ENCODE peak calls at places on chromosomes 13 and 19, in six cellular contexts. V is HCT116, W is SK-N-SH, Z is K562, J is HepG2, S is H1. R is an unnamed sample. For H3K4me1 and H3K9me3, the result is how much of the 10 kb centered on the place peaks cover.

GRCh38 chr13:30752201-30752797 is 17.0 kb downstream of the ALOX5AP start:
- DNase-seq in V (no peak), W (no peak), Z (no peak), J (no peak), S (no peak), R (no peak)

GRCh38 chr19:4583961-4584669 is 24.6 kb upstream of the SEMA6B start:
- DNase-seq in V (no peak), W (peak), Z (peak), J (peak), S (peak), R (no peak)

GRCh38 chr13:98033277-98034247 is 80.1 kb downstream of the IPO5 start:
- DNase-seq in V (peak), W (peak), Z (no peak), J (peak), S (no peak), R (no peak)

GRCh38 chr13:73945371-73945770 is 188.8 kb downstream of the KLF12 start:
- DNase-seq in V (no peak), W (no peak), Z (no peak), J (no peak), S (no peak), R (no peak)

GRCh38 chr13:29607465-29607864 is 12.0 kb upstream of the SLC7A1 start:
- DNase-seq in V (no peak), W (no peak), Z (no peak), J (no peak), S (no peak), R (no peak)

GRCh38 chr13:104143760-104144406 is 1077.7 kb upstream of the SLC10A2 start:
- DNase-seq in V (no peak), W (no peak), Z (no peak), J (no peak), S (peak), R (peak)

GRCh38 chr13:76852991-76853390 is 33.2 kb downstream of the KCTD12 start:
- DNase-seq in V (no peak), W (no peak), Z (no peak), J (no peak), S (no peak), R (no peak)

GRCh38 chr19:28466107-28467045 is 746.6 kb downstream of the UQCRFS1 start:
- DNase-seq in V (no peak), W (peak), Z (peak), J (peak), S (peak), R (peak)

GRCh38 chr19:50327461-50328256 is 1.5 kb downstream of the KCNC3 start:
- DNase-seq in V (no peak), W (no peak), Z (no peak), J (no peak), S (no peak), R (no peak)

GRCh38 chr19:28012361-28012760 is 1200.6 kb downstream of the UQCRFS1 start:
- DNase-seq in V (no peak), W (peak), Z (peak), J (no peak), S (peak), R (no peak)

GRCh38 chr13:85828094-85828684 is 29.0 kb upstream of the SLITRK6 start:
- DNase-seq in V (peak), W (peak), Z (peak), J (peak), S (no peak), R (no peak)

GRCh38 chr13:41603917-41604316 is 146.6 kb downstream of the RGCC start:
- DNase-seq in V (peak), W (no peak), Z (peak), J (no peak), S (no peak), R (no peak)

GRCh38 chr19:18117692-18118378 is 20.3 kb downstream of the MAST3 start:
- DNase-seq in V (peak), W (peak), Z (peak), J (peak), S (peak), R (peak)

GRCh38 chr13:62931901-62932883 is 1516.5 kb upstream of the PCDH20 start:
- DNase-seq in V (no peak), W (no peak), Z (no peak), J (no peak), S (no peak), R (no peak)

GRCh38 chr19:50326101-50326664 is 3.0 kb downstream of the KCNC3 start:
- DNase-seq in V (no peak), W (no peak), Z (no peak), J (no peak), S (peak), R (no peak)

GRCh38 chr13:107365466-107366215 is 797.7 kb upstream of the ARGLU1 start:
- DNase-seq in V (no peak), W (no peak), Z (no peak), J (no peak), S (no peak), R (no peak)

GRCh38 chr19:33040994-33041827 is 23.5 kb downstream of the RHPN2 start:
- DNase-seq in V (peak), W (no peak), Z (no peak), J (peak), S (no peak), R (no peak)

GRCh38 chr19:38386300-38386967 is 1.4 kb downstream of the GGN start:
- DNase-seq in V (no peak), W (no peak), Z (peak), J (no peak), S (no peak), R (no peak)

GRCh38 chr13:40401911-40402776 is 264.3 kb downstream of the FOXO1 start:
- DNase-seq in V (peak), W (no peak), Z (peak), J (peak), S (no peak), R (no peak)

GRCh38 chr13:85985791-85986190 is 186.6 kb upstream of the SLITRK6 start:
- DNase-seq in V (no peak), W (no peak), Z (no peak), J (no peak), S (no peak), R (no peak)

GRCh38 chr19:38786572-38787265 is 2.3 kb upstream of the LGALS7B start:
- DNase-seq in V (no peak), W (no peak), Z (no peak), J (no peak), S (no peak), R (no peak)

GRCh38 chr13:114219406-114219805 is 15.3 kb upstream of the CDC16 start:
- DNase-seq in V (no peak), W (no peak), Z (no peak), J (no peak), S (no peak), R (no peak)

GRCh38 chr19:4713384-4713951 is 10.2 kb downstream of the DPP9 start:
- DNase-seq in V (peak), W (peak), Z (no peak), J (no peak), S (no peak), R (no peak)

GRCh38 chr19:35107541-35107939 is 8.1 kb upstream of the FXYD3 start:
- DNase-seq in V (peak), W (no peak), Z (peak), J (peak), S (no peak), R (no peak)

GRCh38 chr19:1104452-1105216 is 840 bp downstream of the GPX4 start:
- DNase-seq in V (no peak), W (peak), Z (peak), J (peak), S (peak), R (no peak)

GRCh38 chr19:6313398-6313969 is 19.9 kb downstream of the ACER1 start:
- DNase-seq in V (no peak), W (no peak), Z (peak), J (no peak), S (no peak), R (no peak)

GRCh38 chr13:63435668-63436275 is 2020.1 kb upstream of the PCDH20 start:
- DNase-seq in V (peak), W (no peak), Z (no peak), J (no peak), S (no peak), R (no peak)

GRCh38 chr19:7395360-7395781 is 46.6 kb downstream of the ARHGEF18 start:
- DNase-seq in V (no peak), W (peak), Z (no peak), J (no peak), S (peak), R (no peak)

GRCh38 chr19:14146789-14147216 is 10.4 kb upstream of the ASF1B start:
- DNase-seq in V (no peak), W (no peak), Z (no peak), J (no peak), S (no peak), R (no peak)

GRCh38 chr13:21020581-21020980 is 40.8 kb downstream of the LATS2 start:
- DNase-seq in V (no peak), W (no peak), Z (no peak), J (no peak), S (no peak), R (no peak)

GRCh38 chr13:72208112-72208645 is 341.2 kb upstream of the DACH1 start:
- DNase-seq in V (no peak), W (peak), Z (no peak), J (no peak), S (no peak), R (no peak)

GRCh38 chr13:40440990-40441820 is 225.2 kb downstream of the FOXO1 start:
- DNase-seq in V (no peak), W (peak), Z (no peak), J (no peak), S (no peak), R (no peak)

GRCh38 chr13:43269037-43269476 is 245.7 kb downstream of the DNAJC15 start:
- DNase-seq in V (no peak), W (no peak), Z (no peak), J (peak), S (no peak), R (no peak)

DNA sequence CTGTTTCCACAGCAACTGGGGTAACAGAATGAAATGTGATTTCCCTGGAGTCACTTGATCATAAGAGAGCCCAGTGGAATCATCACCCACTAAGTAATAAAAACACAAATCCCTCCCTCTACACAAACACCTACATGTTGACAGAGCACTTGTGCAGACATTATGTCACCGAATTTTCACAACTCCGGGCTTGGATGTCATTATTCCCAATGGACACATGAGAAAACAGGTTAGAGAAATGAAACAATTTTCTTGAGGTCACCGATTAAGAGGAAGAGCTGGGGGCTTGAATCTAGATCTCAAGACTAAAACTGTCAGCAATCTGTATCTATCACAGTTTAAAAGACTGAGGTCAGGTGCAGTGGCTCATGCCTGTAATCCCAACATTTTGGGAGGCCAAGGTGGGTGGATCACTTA is 3.1 kb downstream of the XRCC1 start:
- DNase-seq in V (no peak), W (no peak), Z (no peak), J (no peak), S (no peak), R (no peak)
- H3K4me1 ChIP-seq in V (under half), W (under half), Z (under half), J (under half), S (under half), R (under half)

DNA sequence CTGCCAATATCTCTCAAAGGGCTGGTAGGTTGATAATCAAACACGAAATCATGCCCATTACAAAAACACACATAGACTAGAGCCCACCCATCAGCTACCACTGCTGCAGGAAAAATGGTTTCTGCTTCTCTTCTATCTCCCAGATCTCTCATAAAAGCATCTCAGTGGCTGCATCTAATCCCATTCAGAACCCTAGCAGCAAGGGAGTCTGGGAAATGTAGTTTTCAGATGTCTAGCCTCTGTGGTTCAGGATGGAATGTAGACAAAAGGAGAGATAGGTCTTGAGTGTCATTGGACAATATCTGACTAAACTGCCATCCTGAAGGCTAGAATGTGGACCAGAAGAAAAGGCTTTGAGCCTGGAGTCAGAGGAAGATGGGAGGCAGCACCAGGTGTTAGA is 32.1 kb downstream of the RDH8 start:
- DNase-seq in V (no peak), W (no peak), Z (no peak), J (no peak), S (no peak), R (no peak)
- TF ChIP-seq YY1 in V (no peak), W (no peak), Z (no peak), J (no peak), S (no peak), R (no peak)

GRCh38 chr19:21383980-21384582 is 12.9 kb upstream of the ZNF493 start:
- DNase-seq in V (no peak), W (no peak), Z (no peak), J (no peak), S (no peak), R (no peak)
- H3K9me3 ChIP-seq in V (under half), W (under half), Z (under half), J (half or more), S (half or more), R (half or more)

DNA sequence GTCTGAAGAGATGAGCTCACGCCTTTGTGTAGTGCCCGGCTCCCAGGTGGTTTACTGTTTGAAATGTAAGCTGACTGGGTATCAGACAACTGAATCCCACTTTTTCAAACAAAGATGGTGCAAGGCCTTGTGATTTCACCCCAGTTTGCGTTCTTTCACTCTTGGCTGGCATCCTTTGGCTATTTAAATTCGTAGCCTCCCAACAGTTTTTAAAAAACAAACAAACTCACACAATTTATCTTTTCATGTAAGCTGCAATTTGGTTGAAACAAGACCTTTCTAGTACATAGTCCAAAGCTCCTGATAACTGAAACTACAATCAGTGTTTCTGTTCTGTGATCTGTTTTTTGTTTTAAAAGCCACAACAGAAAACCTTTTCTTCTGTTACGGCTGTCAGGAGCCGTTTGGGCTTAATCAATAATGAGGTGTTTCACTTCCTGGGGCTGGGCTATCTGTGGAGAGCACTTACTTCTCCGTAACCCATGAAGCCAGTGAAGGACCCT is 65.1 kb upstream of the NPAS1 start:
- DNase-seq in V (no peak), W (no peak), Z (no peak), J (peak), S (no peak), R (no peak)
- H3K4me1 ChIP-seq in V (under half), W (under half), Z (under half), J (half or more), S (under half), R (under half)

GRCh38 chr19:31408460-31409124 is 59.4 kb upstream of the TSHZ3 start:
- DNase-seq in V (no peak), W (no peak), Z (no peak), J (no peak), S (no peak), R (no peak)
- TF ChIP-seq YY1 in V (no peak), W (no peak), Z (no peak), J (no peak), S (no peak), R (no peak)

GRCh38 chr19:22260499-22260898 is 25.7 kb upstream of the ZNF729 start:
- DNase-seq in V (no peak), W (no peak), Z (no peak), J (no peak), S (no peak), R (no peak)
- H3K9me3 ChIP-seq in V (under half), W (under half), Z (under half), J (half or more), S (half or more), R (under half)

DNA sequence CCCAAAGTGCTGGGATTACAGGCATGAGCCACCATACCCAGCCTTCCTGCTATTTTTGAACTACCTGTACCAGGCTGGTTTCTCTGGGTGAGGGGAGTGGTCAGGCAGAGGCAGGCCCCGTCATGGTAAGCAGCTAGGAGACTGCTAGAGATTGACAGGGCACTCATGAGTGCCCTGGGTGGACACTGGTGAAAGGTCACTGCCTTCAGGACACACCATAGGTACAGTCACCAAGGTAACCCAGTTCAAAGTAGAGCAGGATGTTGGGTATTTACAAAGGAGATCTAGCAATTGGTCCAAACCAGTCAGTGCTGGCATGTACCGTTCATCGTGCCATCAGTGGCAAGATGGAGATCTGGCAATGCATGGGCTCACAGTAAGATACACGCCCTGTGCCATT is 25.5 kb downstream of the DPRX start:
- DNase-seq in V (no peak), W (no peak), Z (no peak), J (peak), S (no peak), R (no peak)
- H3K4me1 ChIP-seq in V (under half), W (under half), Z (under half), J (half or more), S (under half), R (under half)

GRCh38 chr19:3512562-3512961 is 6.5 kb downstream of the FZR1 start:
- DNase-seq in V (no peak), W (no peak), Z (no peak), J (no peak), S (no peak), R (no peak)

GRCh38 chr19:3509566-3509989 is 3.5 kb downstream of the FZR1 start:
- DNase-seq in V (no peak), W (no peak), Z (no peak), J (no peak), S (no peak), R (no peak)

GRCh38 chr19:3513198-3514140 is 7.4 kb downstream of the FZR1 start:
- DNase-seq in V (no peak), W (no peak), Z (no peak), J (no peak), S (no peak), R (no peak)

GRCh38 chr19:3510727-3511126 is 4.6 kb downstream of the FZR1 start:
- DNase-seq in V (no peak), W (no peak), Z (no peak), J (no peak), S (no peak), R (no peak)

DNA sequence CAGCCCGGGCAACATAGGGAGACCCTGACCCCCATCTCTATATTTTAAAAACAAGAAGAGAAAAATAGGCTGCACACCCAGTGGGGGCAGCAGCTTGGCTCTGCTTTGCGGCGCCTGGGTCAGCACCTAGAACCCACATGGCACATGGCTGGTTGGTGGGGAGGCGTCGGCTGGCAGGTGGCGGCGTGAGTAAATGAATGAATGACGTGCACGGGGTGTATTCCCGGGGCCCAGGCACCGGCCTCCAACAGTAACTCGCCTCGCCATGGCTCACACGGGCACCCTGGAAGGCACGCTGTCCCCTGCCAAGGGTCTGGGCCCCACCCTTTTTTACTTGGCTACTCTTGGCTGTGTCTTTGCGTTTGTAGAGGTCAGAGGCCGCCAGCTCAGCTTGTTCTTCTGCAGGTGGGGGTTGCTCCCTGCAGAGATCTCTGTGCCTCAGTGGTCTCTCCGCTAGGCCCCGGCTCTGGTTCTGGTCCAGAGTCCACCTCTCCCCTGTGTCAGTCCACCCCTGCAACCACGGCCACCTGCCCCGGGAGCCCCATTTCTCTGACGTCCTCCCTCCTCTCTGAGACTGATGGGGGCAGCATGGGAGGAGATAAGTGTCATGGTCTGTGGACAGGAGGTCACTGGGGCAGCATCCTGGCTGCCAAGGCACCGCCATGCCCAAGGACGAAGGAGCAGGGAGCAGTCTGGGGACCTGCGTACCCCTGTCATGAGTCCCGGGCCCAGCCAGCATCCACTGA is 5.6 kb downstream of the FZR1 start:
- DNase-seq in V (no peak), W (no peak), Z (no peak), J (no peak), S (no peak), R (no peak)
- TF ChIP-seq YY1 in V (no peak), W (no peak), Z (no peak), J (no peak), S (no peak), R (no peak)

DNA sequence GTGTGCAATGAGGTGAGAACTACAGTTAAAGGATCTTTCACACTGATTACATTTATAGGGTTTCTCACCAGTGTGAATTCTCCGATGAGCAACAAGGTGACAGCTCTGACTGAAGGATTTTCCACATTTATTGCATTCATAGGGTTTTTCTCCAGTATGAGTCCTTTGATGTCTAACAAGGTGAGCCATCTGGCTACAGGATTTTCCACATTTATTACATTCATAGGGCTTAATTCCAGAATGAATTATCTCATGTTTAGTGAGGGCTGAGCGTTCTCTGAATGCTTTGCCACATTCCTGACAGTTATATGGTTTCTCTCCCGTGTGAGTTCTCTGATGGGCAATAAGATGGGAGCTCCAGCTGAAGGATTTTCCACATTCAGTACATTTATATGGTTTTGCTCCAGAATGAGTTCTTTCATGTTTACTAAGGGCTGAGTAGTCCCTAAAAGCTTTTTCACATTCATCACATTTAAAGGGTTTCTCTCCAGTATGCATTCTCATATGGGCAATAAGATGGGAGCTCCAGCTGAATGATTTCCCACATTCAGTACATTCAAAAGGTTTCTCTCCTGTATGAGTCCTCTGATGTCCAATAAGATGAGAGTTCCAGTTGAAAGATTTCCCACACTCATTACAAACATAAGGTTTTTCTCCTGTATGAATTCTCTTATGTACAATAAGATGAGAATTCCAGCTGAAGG is 4.4 kb upstream of the C19orf18 start:
- DNase-seq in V (no peak), W (no peak), Z (no peak), J (no peak), S (no peak), R (no peak)
- H3K9me3 ChIP-seq in V (under half), W (half or more), Z (under half), J (half or more), S (half or more), R (half or more)